ENCODE peak calls at places on chromosome 7, in ten cellular contexts. C, I, K, L, X, D, N, V, J and W are unnamed samples.
A peak's percentile ranks its signal among the peaks of the same experiment; 100 is the strongest.

GRCh38 chr7:129569811-129570215 is 41.7 kb upstream of the NRF1 start:
- DNase-seq in K (no peak), D (no peak), L (no peak), V (no peak), J (no peak), N (no peak), I (peak; percentile 82), C (peak; percentile 93), X (no peak), W (no peak)

GRCh38 chr7:118259115-118259514 is 34.6 kb downstream of the ANKRD7 start:
- DNase-seq in I (no peak), C (no peak), L (no peak), K (no peak), J (no peak), D (no peak), X (no peak), V (no peak), N (no peak), W (no peak)

GRCh38 chr7:141511370-141512335 is 39.6 kb upstream of the AGK start:
- DNase-seq in N (no peak), L (peak; percentile 66), X (no peak), I (peak; percentile 1), C (no peak), K (no peak), V (peak; percentile 34), D (no peak), J (no peak), W (no peak)

GRCh38 chr7:70696139-70696782 is 435.7 kb upstream of the GALNT17 start:
- DNase-seq in K (no peak), L (no peak), J (peak; percentile 40), C (no peak), X (no peak), I (no peak), D (no peak), N (no peak), V (no peak), W (no peak)

GRCh38 chr7:84076219-84076618 is 118.4 kb downstream of the SEMA3A start:
- DNase-seq in D (no peak), V (no peak), J (no peak), C (no peak), N (no peak), I (no peak), K (no peak), X (no peak), L (no peak), W (no peak)

GRCh38 chr7:131071786-131072504 is 255.7 kb upstream of the MKLN1 start:
- DNase-seq in I (no peak), V (no peak), L (no peak), N (no peak), X (peak; percentile 84), D (no peak), C (peak; percentile 38), K (no peak), J (no peak), W (peak; percentile 68)

GRCh38 chr7:19020711-19021110 is 96.7 kb downstream of the TWIST1 start:
- DNase-seq in L (no peak), N (no peak), C (no peak), I (peak; percentile 21), X (no peak), D (no peak), J (no peak), V (no peak), K (no peak), W (no peak)

GRCh38 chr7:22907805-22908204 is 85.2 kb upstream of the TOMM7 start:
- DNase-seq in N (no peak), J (no peak), K (no peak), X (no peak), L (no peak), V (no peak), I (no peak), C (no peak), D (no peak), W (no peak)

GRCh38 chr7:94923412-94923811 is 16.0 kb downstream of the PPP1R9A start:
- DNase-seq in I (no peak), N (no peak), V (no peak), J (no peak), K (no peak), C (no peak), L (no peak), X (no peak), D (no peak), W (no peak)